ENCODE peak calls at places on chromosomes 13 and 19, in five cellular contexts. H, M, G, P and U are unnamed samples.

GRCh38 chr19:50772408-50773311 is 2.4 kb downstream of the GPR32 start:
- DNase-seq in H (no peak), M (no peak), G (no peak), P (no peak), U (no peak)

GRCh38 chr19:3249408-3249807 is 24.9 kb downstream of the CELF5 start:
- DNase-seq in H (no peak), M (no peak), G (no peak), P (no peak), U (no peak)

GRCh38 chr19:12986726-12987125 is 8.5 kb upstream of the NFIX start:
- DNase-seq in H (no peak), M (no peak), G (no peak), P (no peak), U (no peak)

GRCh38 chr13:110560606-110561334 is 752 bp downstream of the RAB20 start:
- DNase-seq in H (no peak), M (peak; percentile 20), G (peak; percentile 29), P (no peak), U (no peak)

GRCh38 chr13:36395280-36395679 is 37.0 kb upstream of the CCNA1 start:
- DNase-seq in H (peak; percentile 30), M (no peak), G (no peak), P (peak; percentile 55), U (no peak)

GRCh38 chr19:28351761-28352160 is 861.2 kb downstream of the UQCRFS1 start:
- DNase-seq in H (no peak), M (peak; percentile 3), G (no peak), P (no peak), U (no peak)

GRCh38 chr13:93450226-93450625 is 223.6 kb downstream of the GPC6 start:
- DNase-seq in H (no peak), M (no peak), G (no peak), P (peak; percentile 4), U (no peak)

GRCh38 chr19:13099073-13099999 is 3.3 kb downstream of the LYL1 start:
- DNase-seq in H (no peak), M (no peak), G (peak; percentile 81), P (no peak), U (no peak)

GRCh38 chr13:65787087-65787486 is 1443.0 kb downstream of the PCDH9 start:
- DNase-seq in H (no peak), M (no peak), G (no peak), P (no peak), U (no peak)

GRCh38 chr19:55640043-55640576 is 692 bp upstream of the ZNF580 start:
- DNase-seq in H (no peak), M (peak; percentile 53), G (peak; percentile 65), P (no peak), U (no peak)

GRCh38 chr19:55636723-55637122 is 4.1 kb upstream of the ZNF580 start:
- DNase-seq in H (no peak), M (no peak), G (no peak), P (no peak), U (no peak)

GRCh38 chr19:55640577-55641375 is at the start of gene ZNF580:
- DNase-seq in H (no peak), M (peak; percentile 75), G (peak; percentile 71), P (no peak), U (peak; percentile 52)

GRCh38 chr19:55637534-55637933 is 3.3 kb upstream of the ZNF580 start:
- DNase-seq in H (no peak), M (no peak), G (no peak), P (no peak), U (no peak)

DNA sequence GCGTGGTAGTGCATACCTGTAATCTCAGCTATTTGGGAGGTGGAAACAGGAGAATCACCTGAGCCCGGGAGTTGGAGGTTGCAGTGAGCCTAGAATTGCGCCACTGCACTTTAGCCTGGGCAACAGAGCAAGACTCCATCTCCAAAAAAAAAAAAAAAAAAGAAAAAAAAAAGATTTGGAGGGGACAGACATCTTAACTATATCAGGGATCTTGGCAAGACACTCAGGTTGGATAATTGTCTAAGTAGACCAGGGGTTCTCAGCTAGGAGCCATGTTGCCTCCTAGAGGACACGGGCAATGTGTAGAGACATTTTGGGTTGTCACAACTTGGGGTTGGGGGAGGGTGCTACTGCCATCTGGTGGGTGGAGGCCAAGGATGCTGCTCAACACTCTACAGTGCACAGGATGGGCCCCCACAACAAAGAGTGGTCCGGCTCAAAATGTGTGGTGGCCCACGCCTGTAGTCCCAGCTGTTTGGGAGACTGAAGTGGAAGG is 1.9 kb upstream of the ZNF580 start:
- DNase-seq in H (no peak), M (no peak), G (no peak), P (no peak), U (no peak)
- TF ChIP-seq CTCF in H (peak; percentile 67), M (peak; percentile 72), G (peak; percentile 50), P (peak; percentile 30), U (peak; percentile 49)

DNA sequence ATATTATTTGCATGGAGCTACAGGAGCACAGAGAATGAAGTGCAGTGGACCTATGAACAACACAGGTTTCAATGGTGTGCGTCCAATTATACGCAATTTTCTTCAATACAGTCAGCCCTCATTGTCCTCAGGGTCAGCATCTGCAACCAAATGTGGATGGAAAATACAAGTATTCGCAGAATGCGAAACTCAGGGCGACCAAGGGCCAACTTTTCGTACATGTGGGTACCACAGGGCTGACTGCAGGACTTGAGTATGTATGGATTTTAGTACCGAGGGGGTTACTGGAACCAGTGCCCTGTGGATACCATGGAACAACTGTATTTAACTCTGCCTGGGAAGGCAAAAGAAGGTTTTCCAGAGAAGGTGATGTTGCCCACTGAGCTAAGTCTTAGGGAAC is 10.2 kb downstream of the LCP1 start:
- DNase-seq in H (no peak), M (no peak), G (no peak), P (no peak), U (no peak)
- H3K4me3 ChIP-seq in H (no peak overlapping the region), M (no peak overlapping the region), G (no peak overlapping the region), P (no peak overlapping the region), U (no peak overlapping the region)

GRCh38 chr19:38072776-38073411 is 151.1 kb downstream of the DPF1 start:
- DNase-seq in H (no peak), M (peak; percentile 35), G (no peak), P (no peak), U (no peak)

GRCh38 chr19:38070573-38070972 is 153.4 kb downstream of the DPF1 start:
- DNase-seq in H (no peak), M (peak; percentile 29), G (no peak), P (no peak), U (peak; percentile 89)

GRCh38 chr19:38076337-38076736 is 147.7 kb downstream of the DPF1 start:
- DNase-seq in H (no peak), M (no peak), G (no peak), P (no peak), U (no peak)

GRCh38 chr19:38071647-38072046 is 152.4 kb downstream of the DPF1 start:
- DNase-seq in H (no peak), M (no peak), G (no peak), P (no peak), U (no peak)

DNA sequence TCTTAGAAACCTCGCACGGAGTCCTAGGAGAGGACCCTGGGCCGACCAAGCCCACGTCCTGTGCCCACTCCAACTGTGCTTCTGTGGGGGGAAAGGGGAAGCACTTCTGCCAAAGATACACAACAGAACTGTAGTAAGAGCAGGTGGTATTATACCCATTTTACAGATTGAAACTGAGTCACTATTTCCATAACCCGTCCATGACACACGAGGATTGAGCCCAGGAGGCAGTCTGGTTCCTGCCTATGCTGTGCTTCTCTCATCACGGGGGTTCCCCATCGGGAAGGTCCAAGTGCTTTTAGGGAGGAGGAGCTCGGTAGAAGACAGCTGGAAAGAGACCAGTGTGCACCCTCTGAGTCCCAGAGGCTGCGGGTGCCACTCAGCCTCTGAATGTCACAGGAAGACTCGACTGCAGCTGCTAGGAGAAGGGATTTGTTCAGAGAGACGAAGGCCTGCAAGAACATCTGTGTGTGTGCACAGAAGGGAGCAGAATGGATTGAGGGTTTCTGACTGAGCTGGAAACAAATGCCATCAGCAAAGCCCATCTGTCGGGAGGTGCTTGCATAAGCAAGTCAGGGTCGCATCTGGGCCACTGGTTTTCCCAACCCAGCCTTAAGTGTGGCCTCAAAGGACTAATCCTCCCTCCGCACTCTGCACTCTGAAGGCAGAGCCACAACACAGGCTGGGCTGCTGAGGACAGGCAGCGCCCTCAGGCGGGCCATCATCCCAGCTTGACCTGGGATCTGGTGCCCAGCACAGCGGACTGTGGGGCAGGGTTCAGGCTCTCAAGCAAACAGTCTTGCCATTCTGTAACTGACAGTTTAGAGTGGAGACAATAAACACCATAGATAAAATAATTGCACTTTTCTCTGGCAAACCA is 150.0 kb downstream of the DPF1 start:
- DNase-seq in H (no peak), M (no peak), G (no peak), P (no peak), U (no peak)
- TF ChIP-seq CTCF in H (no peak), M (peak; percentile 31), G (no peak), P (peak; percentile 23), U (no peak)

DNA sequence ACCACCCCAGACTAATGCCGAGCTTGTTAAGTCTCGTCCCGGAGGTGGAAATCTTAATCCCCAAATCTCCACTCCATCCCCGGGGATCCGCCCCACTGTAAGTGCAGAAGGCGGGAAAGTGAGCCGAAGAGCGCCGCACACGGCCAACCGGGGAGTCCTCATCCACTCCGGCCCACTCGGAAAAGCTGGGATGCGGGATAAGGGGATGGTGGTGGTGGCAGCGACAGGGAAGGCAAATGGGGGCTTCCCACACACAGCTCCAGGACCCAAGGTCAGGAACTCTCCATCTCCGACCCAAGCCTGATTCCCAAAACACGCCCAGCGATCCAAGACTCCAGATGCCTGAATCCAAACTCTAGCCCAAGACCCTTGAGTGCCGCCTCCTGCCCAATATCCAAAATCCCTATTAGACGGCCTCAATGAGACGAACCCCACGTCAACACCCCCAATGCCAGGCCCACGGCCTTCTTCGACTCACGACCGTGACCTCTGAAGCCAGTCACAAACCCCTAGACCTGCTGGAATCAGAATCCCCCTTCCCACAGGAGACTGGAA is 481 bp downstream of the FBL start:
- DNase-seq in H (no peak), M (no peak), G (no peak), P (no peak), U (no peak)
- H3K4me3 ChIP-seq in H (peak overlapping the region; percentile 91), M (peak overlapping the region; percentile 84), G (peak overlapping the region; percentile 95), P (peak overlapping the region; percentile 90), U (peak overlapping the region; percentile 94)